ENCODE peak calls at places on chromosomes 3 and 15, in eight cellular contexts. One of them, this sample, is unnamed.

GRCh38 chr3:29922990-29923746 is 642.3 kb downstream of the RBMS3 start:
- DNase-seq in SJSA1: peak; percentile 83
- DNase-seq in stimulated activated naive CD4-positive, alpha-beta T cell: no peak
- DNase-seq in GM04503: peak; percentile 72
- DNase-seq in AG20443: peak; percentile 80
- DNase-seq in iris pigment epithelial cell: peak; percentile 91
- DNase-seq in hypothalamus: no peak
- DNase-seq in heart right ventricle: no peak
- DNase-seq in this sample: no peak

GRCh38 chr3:15794303-15794771 is 3.4 kb downstream of the ANKRD28 start:
- DNase-seq in GM04503: no peak
- DNase-seq in hypothalamus: no peak
- DNase-seq in heart right ventricle: no peak
- DNase-seq in stimulated activated naive CD4-positive, alpha-beta T cell: no peak
- DNase-seq in AG20443: peak; percentile 30
- DNase-seq in SJSA1: no peak
- DNase-seq in iris pigment epithelial cell: peak; percentile 87
- DNase-seq in this sample: no peak

GRCh38 chr15:95567686-95568085 is 762.8 kb upstream of the NR2F2 start:
- DNase-seq in SJSA1: no peak
- DNase-seq in AG20443: peak; percentile 15
- DNase-seq in GM04503: peak; percentile 25
- DNase-seq in stimulated activated naive CD4-positive, alpha-beta T cell: no peak
- DNase-seq in heart right ventricle: no peak
- DNase-seq in hypothalamus: no peak
- DNase-seq in iris pigment epithelial cell: no peak
- DNase-seq in this sample: peak; percentile 19

GRCh38 chr3:187913617-187914033 is 168.4 kb upstream of the BCL6 start:
- DNase-seq in hypothalamus: no peak
- DNase-seq in SJSA1: peak; percentile 48
- DNase-seq in AG20443: no peak
- DNase-seq in heart right ventricle: no peak
- DNase-seq in stimulated activated naive CD4-positive, alpha-beta T cell: no peak
- DNase-seq in iris pigment epithelial cell: peak; percentile 89
- DNase-seq in GM04503: no peak
- DNase-seq in this sample: no peak

GRCh38 chr3:62604746-62605351 is 231.5 kb upstream of the FEZF2 start:
- DNase-seq in AG20443: no peak
- DNase-seq in stimulated activated naive CD4-positive, alpha-beta T cell: no peak
- DNase-seq in heart right ventricle: no peak
- DNase-seq in GM04503: no peak
- DNase-seq in iris pigment epithelial cell: no peak
- DNase-seq in hypothalamus: no peak
- DNase-seq in SJSA1: no peak
- DNase-seq in this sample: no peak

GRCh38 chr15:55909036-55909811 is 84.2 kb downstream of the NEDD4 start:
- DNase-seq in heart right ventricle: no peak
- DNase-seq in AG20443: peak; percentile 61
- DNase-seq in stimulated activated naive CD4-positive, alpha-beta T cell: no peak
- DNase-seq in SJSA1: no peak
- DNase-seq in hypothalamus: no peak
- DNase-seq in GM04503: peak; percentile 65
- DNase-seq in iris pigment epithelial cell: peak; percentile 85
- DNase-seq in this sample: peak; percentile 49

GRCh38 chr3:55118453-55118852 is 190.6 kb upstream of the LRTM1 start:
- DNase-seq in hypothalamus: no peak
- DNase-seq in iris pigment epithelial cell: no peak
- DNase-seq in heart right ventricle: no peak
- DNase-seq in GM04503: no peak
- DNase-seq in SJSA1: no peak
- DNase-seq in AG20443: no peak
- DNase-seq in stimulated activated naive CD4-positive, alpha-beta T cell: no peak
- DNase-seq in this sample: no peak

GRCh38 chr3:13141991-13142412 is 68.8 kb upstream of the IQSEC1 start:
- DNase-seq in iris pigment epithelial cell: peak; percentile 35
- DNase-seq in AG20443: peak; percentile 61
- DNase-seq in stimulated activated naive CD4-positive, alpha-beta T cell: no peak
- DNase-seq in GM04503: no peak
- DNase-seq in heart right ventricle: peak; percentile 32
- DNase-seq in hypothalamus: no peak
- DNase-seq in SJSA1: no peak
- DNase-seq in this sample: peak; percentile 54

GRCh38 chr3:55091381-55092225 is 163.7 kb upstream of the LRTM1 start:
- DNase-seq in heart right ventricle: no peak
- DNase-seq in stimulated activated naive CD4-positive, alpha-beta T cell: no peak
- DNase-seq in SJSA1: no peak
- DNase-seq in AG20443: peak; percentile 28
- DNase-seq in hypothalamus: no peak
- DNase-seq in GM04503: peak; percentile 38
- DNase-seq in iris pigment epithelial cell: peak; percentile 63
- DNase-seq in this sample: peak; percentile 42

GRCh38 chr15:76939715-76940114 is 8.2 kb downstream of the RCN2 start:
- DNase-seq in iris pigment epithelial cell: peak; percentile 55
- DNase-seq in GM04503: no peak
- DNase-seq in AG20443: no peak
- DNase-seq in SJSA1: no peak
- DNase-seq in heart right ventricle: no peak
- DNase-seq in stimulated activated naive CD4-positive, alpha-beta T cell: no peak
- DNase-seq in hypothalamus: no peak
- DNase-seq in this sample: no peak

GRCh38 chr15:31178705-31179104 is 77.2 kb upstream of the TRPM1 start:
- DNase-seq in iris pigment epithelial cell: no peak
- DNase-seq in hypothalamus: no peak
- DNase-seq in stimulated activated naive CD4-positive, alpha-beta T cell: no peak
- DNase-seq in SJSA1: no peak
- DNase-seq in AG20443: no peak
- DNase-seq in GM04503: no peak
- DNase-seq in heart right ventricle: no peak
- DNase-seq in this sample: no peak

GRCh38 chr3:126342991-126343661 is 14.1 kb downstream of the KLF15 start:
- DNase-seq in heart right ventricle: no peak
- DNase-seq in GM04503: no peak
- DNase-seq in iris pigment epithelial cell: no peak
- DNase-seq in hypothalamus: no peak
- DNase-seq in AG20443: no peak
- DNase-seq in SJSA1: peak; percentile 43
- DNase-seq in stimulated activated naive CD4-positive, alpha-beta T cell: no peak
- DNase-seq in this sample: peak; percentile 45

GRCh38 chr3:25367025-25367424 is 61.0 kb upstream of the RARB start:
- DNase-seq in AG20443: no peak
- DNase-seq in heart right ventricle: no peak
- DNase-seq in iris pigment epithelial cell: no peak
- DNase-seq in SJSA1: no peak
- DNase-seq in stimulated activated naive CD4-positive, alpha-beta T cell: no peak
- DNase-seq in GM04503: no peak
- DNase-seq in hypothalamus: no peak
- DNase-seq in this sample: no peak

GRCh38 chr15:29570121-29570930 is 251.9 kb downstream of the TJP1 start:
- DNase-seq in GM04503: no peak
- DNase-seq in heart right ventricle: peak; percentile 17
- DNase-seq in hypothalamus: no peak
- DNase-seq in SJSA1: no peak
- DNase-seq in AG20443: peak; percentile 35
- DNase-seq in stimulated activated naive CD4-positive, alpha-beta T cell: no peak
- DNase-seq in iris pigment epithelial cell: peak; percentile 12
- DNase-seq in this sample: peak; percentile 66

GRCh38 chr3:57659810-57660439 is 33.0 kb downstream of the DENND6A start:
- DNase-seq in SJSA1: no peak
- DNase-seq in stimulated activated naive CD4-positive, alpha-beta T cell: no peak
- DNase-seq in iris pigment epithelial cell: peak; percentile 36
- DNase-seq in hypothalamus: no peak
- DNase-seq in heart right ventricle: no peak
- DNase-seq in AG20443: no peak
- DNase-seq in GM04503: no peak
- DNase-seq in this sample: no peak

GRCh38 chr15:69755571-69756310 is 303.1 kb downstream of the RPLP1 start:
- DNase-seq in stimulated activated naive CD4-positive, alpha-beta T cell: peak; percentile 27
- DNase-seq in heart right ventricle: no peak
- DNase-seq in iris pigment epithelial cell: peak; percentile 48
- DNase-seq in AG20443: no peak
- DNase-seq in hypothalamus: no peak
- DNase-seq in GM04503: no peak
- DNase-seq in SJSA1: peak; percentile 62
- DNase-seq in this sample: no peak

GRCh38 chr3:108554233-108554632 is 35.0 kb downstream of the CIP2A start:
- DNase-seq in heart right ventricle: no peak
- DNase-seq in SJSA1: no peak
- DNase-seq in hypothalamus: no peak
- DNase-seq in iris pigment epithelial cell: peak; percentile 40
- DNase-seq in stimulated activated naive CD4-positive, alpha-beta T cell: no peak
- DNase-seq in GM04503: no peak
- DNase-seq in AG20443: no peak
- DNase-seq in this sample: no peak

GRCh38 chr3:107981471-107982111 is 109.2 kb downstream of the CD47 start:
- DNase-seq in GM04503: no peak
- DNase-seq in SJSA1: no peak
- DNase-seq in stimulated activated naive CD4-positive, alpha-beta T cell: no peak
- DNase-seq in hypothalamus: no peak
- DNase-seq in AG20443: no peak
- DNase-seq in heart right ventricle: peak; percentile 47
- DNase-seq in iris pigment epithelial cell: no peak
- DNase-seq in this sample: peak; percentile 47

GRCh38 chr3:79767194-79767952 is 425 bp downstream of the ROBO1 start:
- DNase-seq in heart right ventricle: no peak
- DNase-seq in GM04503: no peak
- DNase-seq in AG20443: peak; percentile 8
- DNase-seq in iris pigment epithelial cell: peak; percentile 38
- DNase-seq in SJSA1: no peak
- DNase-seq in stimulated activated naive CD4-positive, alpha-beta T cell: no peak
- DNase-seq in hypothalamus: no peak
- DNase-seq in this sample: peak; percentile 32

GRCh38 chr15:39211108-39211979 is 369.5 kb upstream of the THBS1 start:
- DNase-seq in iris pigment epithelial cell: no peak
- DNase-seq in GM04503: no peak
- DNase-seq in AG20443: no peak
- DNase-seq in heart right ventricle: no peak
- DNase-seq in stimulated activated naive CD4-positive, alpha-beta T cell: no peak
- DNase-seq in hypothalamus: no peak
- DNase-seq in SJSA1: no peak
- DNase-seq in this sample: no peak

GRCh38 chr3:23217872-23218554 is 14.9 kb downstream of the UBE2E2 start:
- DNase-seq in AG20443: no peak
- DNase-seq in heart right ventricle: no peak
- DNase-seq in stimulated activated naive CD4-positive, alpha-beta T cell: no peak
- DNase-seq in GM04503: no peak
- DNase-seq in iris pigment epithelial cell: peak; percentile 41
- DNase-seq in SJSA1: no peak
- DNase-seq in hypothalamus: no peak
- DNase-seq in this sample: no peak

GRCh38 chr15:78047631-78048409 is 29.7 kb downstream of the TBC1D2B start:
- DNase-seq in GM04503: peak; percentile 53
- DNase-seq in hypothalamus: no peak
- DNase-seq in stimulated activated naive CD4-positive, alpha-beta T cell: no peak
- DNase-seq in iris pigment epithelial cell: peak; percentile 87
- DNase-seq in heart right ventricle: no peak
- DNase-seq in SJSA1: peak; percentile 69
- DNase-seq in AG20443: peak; percentile 65
- DNase-seq in this sample: peak; percentile 8

GRCh38 chr3:154191520-154191919 is 70.3 kb downstream of the ARHGEF26 start:
- DNase-seq in AG20443: no peak
- DNase-seq in stimulated activated naive CD4-positive, alpha-beta T cell: no peak
- DNase-seq in heart right ventricle: no peak
- DNase-seq in hypothalamus: no peak
- DNase-seq in iris pigment epithelial cell: peak; percentile 56
- DNase-seq in SJSA1: no peak
- DNase-seq in GM04503: no peak
- DNase-seq in this sample: no peak

GRCh38 chr3:53837331-53837730 is 8.9 kb downstream of the CHDH start:
- DNase-seq in SJSA1: no peak
- DNase-seq in stimulated activated naive CD4-positive, alpha-beta T cell: no peak
- DNase-seq in GM04503: no peak
- DNase-seq in AG20443: no peak
- DNase-seq in hypothalamus: no peak
- DNase-seq in iris pigment epithelial cell: no peak
- DNase-seq in heart right ventricle: no peak
- DNase-seq in this sample: no peak

GRCh38 chr3:195010551-195011100 is 260.3 kb downstream of the XXYLT1 start:
- DNase-seq in SJSA1: no peak
- DNase-seq in iris pigment epithelial cell: no peak
- DNase-seq in hypothalamus: no peak
- DNase-seq in GM04503: no peak
- DNase-seq in stimulated activated naive CD4-positive, alpha-beta T cell: no peak
- DNase-seq in AG20443: no peak
- DNase-seq in heart right ventricle: no peak
- DNase-seq in this sample: no peak

GRCh38 chr3:116394365-116394764 is 50.9 kb downstream of the LSAMP start:
- DNase-seq in heart right ventricle: no peak
- DNase-seq in SJSA1: no peak
- DNase-seq in stimulated activated naive CD4-positive, alpha-beta T cell: no peak
- DNase-seq in iris pigment epithelial cell: no peak
- DNase-seq in GM04503: no peak
- DNase-seq in hypothalamus: no peak
- DNase-seq in AG20443: no peak
- DNase-seq in this sample: no peak

GRCh38 chr15:34582461-34583357 is 742 bp downstream of the GOLGA8B start:
- DNase-seq in AG20443: peak; percentile 70
- DNase-seq in heart right ventricle: peak; percentile 41
- DNase-seq in GM04503: no peak
- DNase-seq in hypothalamus: no peak
- DNase-seq in stimulated activated naive CD4-positive, alpha-beta T cell: peak; percentile 31
- DNase-seq in iris pigment epithelial cell: peak; percentile 23
- DNase-seq in SJSA1: no peak
- DNase-seq in this sample: peak; percentile 36

GRCh38 chr3:105277656-105278055 is 89.1 kb upstream of the ALCAM start:
- DNase-seq in GM04503: no peak
- DNase-seq in stimulated activated naive CD4-positive, alpha-beta T cell: no peak
- DNase-seq in SJSA1: no peak
- DNase-seq in heart right ventricle: no peak
- DNase-seq in AG20443: no peak
- DNase-seq in iris pigment epithelial cell: peak; percentile 60
- DNase-seq in hypothalamus: no peak
- DNase-seq in this sample: peak; percentile 30

GRCh38 chr15:22810735-22811338 is 24.4 kb downstream of the NIPA1 start:
- DNase-seq in AG20443: no peak
- DNase-seq in hypothalamus: no peak
- DNase-seq in stimulated activated naive CD4-positive, alpha-beta T cell: no peak
- DNase-seq in SJSA1: no peak
- DNase-seq in GM04503: no peak
- DNase-seq in heart right ventricle: no peak
- DNase-seq in iris pigment epithelial cell: peak; percentile 27
- DNase-seq in this sample: no peak

GRCh38 chr3:32817561-32818430 is at the start of gene TRIM71:
- DNase-seq in GM04503: no peak
- DNase-seq in iris pigment epithelial cell: no peak
- DNase-seq in SJSA1: no peak
- DNase-seq in stimulated activated naive CD4-positive, alpha-beta T cell: no peak
- DNase-seq in hypothalamus: no peak
- DNase-seq in heart right ventricle: no peak
- DNase-seq in AG20443: no peak
- DNase-seq in this sample: no peak

GRCh38 chr3:20622304-20622703 is 436.3 kb upstream of the SGO1 start:
- DNase-seq in hypothalamus: no peak
- DNase-seq in GM04503: peak; percentile 91
- DNase-seq in SJSA1: no peak
- DNase-seq in stimulated activated naive CD4-positive, alpha-beta T cell: no peak
- DNase-seq in iris pigment epithelial cell: no peak
- DNase-seq in AG20443: peak; percentile 67
- DNase-seq in heart right ventricle: no peak
- DNase-seq in this sample: no peak

GRCh38 chr15:68829068-68829467 is 8.4 kb upstream of the ANP32A start:
- DNase-seq in iris pigment epithelial cell: peak; percentile 25
- DNase-seq in hypothalamus: no peak
- DNase-seq in SJSA1: no peak
- DNase-seq in heart right ventricle: no peak
- DNase-seq in AG20443: no peak
- DNase-seq in stimulated activated naive CD4-positive, alpha-beta T cell: no peak
- DNase-seq in GM04503: no peak
- DNase-seq in this sample: peak; percentile 50

GRCh38 chr15:22845289-22845900 is 6.9 kb downstream of the NIPA2 start:
- DNase-seq in GM04503: no peak
- DNase-seq in AG20443: no peak
- DNase-seq in stimulated activated naive CD4-positive, alpha-beta T cell: no peak
- DNase-seq in hypothalamus: no peak
- DNase-seq in SJSA1: no peak
- DNase-seq in heart right ventricle: no peak
- DNase-seq in iris pigment epithelial cell: peak; percentile 64
- DNase-seq in this sample: no peak

GRCh38 chr15:63135804-63136203 is 14.1 kb downstream of the LACTB start:
- DNase-seq in AG20443: peak; percentile 60
- DNase-seq in GM04503: peak; percentile 81
- DNase-seq in iris pigment epithelial cell: peak; percentile 93
- DNase-seq in heart right ventricle: no peak
- DNase-seq in stimulated activated naive CD4-positive, alpha-beta T cell: no peak
- DNase-seq in hypothalamus: no peak
- DNase-seq in SJSA1: no peak
- DNase-seq in this sample: no peak